ENCODE peak calls at places on chromosomes 13 and 19, in ten cellular contexts. One of them, this sample, is unnamed.

GRCh38 chr19:24078688-24079087 is 8.3 kb upstream of the ZNF254 start:
- DNase-seq in activated B cell treated with CpG ODN at 0.5 μM for 24 hours: no peak
- DNase-seq in nephron progenitor cell: no peak
- DNase-seq in mesothelial cell of epicardium: no peak
- DNase-seq in OCI-LY7: no peak
- DNase-seq in dorsolateral prefrontal cortex: no peak
- DNase-seq in fibroblast of the aortic adventitia: no peak
- DNase-seq in brain microvascular endothelial cell: no peak
- DNase-seq in mammary epithelial cell: no peak
- DNase-seq in BE2C: no peak
- DNase-seq in this sample: no peak

GRCh38 chr13:108276060-108276459 is 6.5 kb downstream of the TNFSF13B start:
- DNase-seq in fibroblast of the aortic adventitia: peak
- DNase-seq in mammary epithelial cell: no peak
- DNase-seq in dorsolateral prefrontal cortex: no peak
- DNase-seq in brain microvascular endothelial cell: no peak
- DNase-seq in BE2C: no peak
- DNase-seq in activated B cell treated with CpG ODN at 0.5 μM for 24 hours: no peak
- DNase-seq in OCI-LY7: no peak
- DNase-seq in mesothelial cell of epicardium: no peak
- DNase-seq in nephron progenitor cell: no peak
- DNase-seq in this sample: no peak

GRCh38 chr19:18330865-18331264 is 8.0 kb upstream of the LSM4 start:
- DNase-seq in dorsolateral prefrontal cortex: no peak
- DNase-seq in OCI-LY7: no peak
- DNase-seq in activated B cell treated with CpG ODN at 0.5 μM for 24 hours: no peak
- DNase-seq in brain microvascular endothelial cell: no peak
- DNase-seq in mesothelial cell of epicardium: no peak
- DNase-seq in mammary epithelial cell: no peak
- DNase-seq in BE2C: no peak
- DNase-seq in nephron progenitor cell: no peak
- DNase-seq in fibroblast of the aortic adventitia: no peak
- DNase-seq in this sample: no peak

GRCh38 chr13:74026753-74027152 is 107.5 kb downstream of the KLF12 start:
- DNase-seq in mammary epithelial cell: peak
- DNase-seq in dorsolateral prefrontal cortex: no peak
- DNase-seq in activated B cell treated with CpG ODN at 0.5 μM for 24 hours: peak
- DNase-seq in nephron progenitor cell: peak
- DNase-seq in BE2C: no peak
- DNase-seq in brain microvascular endothelial cell: peak
- DNase-seq in mesothelial cell of epicardium: no peak
- DNase-seq in OCI-LY7: peak
- DNase-seq in fibroblast of the aortic adventitia: no peak
- DNase-seq in this sample: peak

GRCh38 chr19:17394891-17395415 is 957 bp upstream of the CCDC194 start:
- DNase-seq in mammary epithelial cell: peak
- DNase-seq in fibroblast of the aortic adventitia: no peak
- DNase-seq in dorsolateral prefrontal cortex: peak
- DNase-seq in BE2C: peak
- DNase-seq in mesothelial cell of epicardium: no peak
- DNase-seq in OCI-LY7: peak
- DNase-seq in activated B cell treated with CpG ODN at 0.5 μM for 24 hours: no peak
- DNase-seq in nephron progenitor cell: peak
- DNase-seq in brain microvascular endothelial cell: no peak
- DNase-seq in this sample: peak

GRCh38 chr13:52847322-52847681 is 1.1 kb downstream of the PCDH8 start:
- DNase-seq in mesothelial cell of epicardium: no peak
- DNase-seq in nephron progenitor cell: no peak
- DNase-seq in mammary epithelial cell: no peak
- DNase-seq in dorsolateral prefrontal cortex: no peak
- DNase-seq in brain microvascular endothelial cell: no peak
- DNase-seq in BE2C: no peak
- DNase-seq in activated B cell treated with CpG ODN at 0.5 μM for 24 hours: no peak
- DNase-seq in OCI-LY7: no peak
- DNase-seq in fibroblast of the aortic adventitia: no peak
- DNase-seq in this sample: no peak

GRCh38 chr19:32264568-32264967 is 80.8 kb upstream of the ZNF507 start:
- DNase-seq in activated B cell treated with CpG ODN at 0.5 μM for 24 hours: no peak
- DNase-seq in BE2C: no peak
- DNase-seq in fibroblast of the aortic adventitia: no peak
- DNase-seq in nephron progenitor cell: no peak
- DNase-seq in dorsolateral prefrontal cortex: no peak
- DNase-seq in brain microvascular endothelial cell: no peak
- DNase-seq in OCI-LY7: no peak
- DNase-seq in mesothelial cell of epicardium: no peak
- DNase-seq in mammary epithelial cell: no peak
- DNase-seq in this sample: no peak

GRCh38 chr13:49641810-49642291 is 13.5 kb downstream of the ARL11 start:
- DNase-seq in nephron progenitor cell: no peak
- DNase-seq in dorsolateral prefrontal cortex: no peak
- DNase-seq in fibroblast of the aortic adventitia: peak
- DNase-seq in BE2C: no peak
- DNase-seq in OCI-LY7: no peak
- DNase-seq in brain microvascular endothelial cell: peak
- DNase-seq in mesothelial cell of epicardium: no peak
- DNase-seq in activated B cell treated with CpG ODN at 0.5 μM for 24 hours: no peak
- DNase-seq in mammary epithelial cell: peak
- DNase-seq in this sample: no peak

GRCh38 chr19:245457-245856 is 45.7 kb downstream of the PLPP2 start:
- DNase-seq in dorsolateral prefrontal cortex: no peak
- DNase-seq in brain microvascular endothelial cell: no peak
- DNase-seq in mesothelial cell of epicardium: no peak
- DNase-seq in nephron progenitor cell: no peak
- DNase-seq in OCI-LY7: no peak
- DNase-seq in mammary epithelial cell: no peak
- DNase-seq in fibroblast of the aortic adventitia: no peak
- DNase-seq in BE2C: no peak
- DNase-seq in activated B cell treated with CpG ODN at 0.5 μM for 24 hours: no peak
- DNase-seq in this sample: no peak
- TF ChIP-seq CTCF in dorsolateral prefrontal cortex: no peak
- TF ChIP-seq CTCF in brain microvascular endothelial cell: no peak
- TF ChIP-seq CTCF in mesothelial cell of epicardium: no peak
- TF ChIP-seq CTCF in nephron progenitor cell: no peak
- TF ChIP-seq CTCF in OCI-LY7: no peak
- TF ChIP-seq CTCF in mammary epithelial cell: no peak
- TF ChIP-seq CTCF in fibroblast of the aortic adventitia: no peak
- TF ChIP-seq CTCF in BE2C: no peak
- TF ChIP-seq CTCF in activated B cell treated with CpG ODN at 0.5 μM for 24 hours: no peak
- TF ChIP-seq CTCF in this sample: no peak

DNA sequence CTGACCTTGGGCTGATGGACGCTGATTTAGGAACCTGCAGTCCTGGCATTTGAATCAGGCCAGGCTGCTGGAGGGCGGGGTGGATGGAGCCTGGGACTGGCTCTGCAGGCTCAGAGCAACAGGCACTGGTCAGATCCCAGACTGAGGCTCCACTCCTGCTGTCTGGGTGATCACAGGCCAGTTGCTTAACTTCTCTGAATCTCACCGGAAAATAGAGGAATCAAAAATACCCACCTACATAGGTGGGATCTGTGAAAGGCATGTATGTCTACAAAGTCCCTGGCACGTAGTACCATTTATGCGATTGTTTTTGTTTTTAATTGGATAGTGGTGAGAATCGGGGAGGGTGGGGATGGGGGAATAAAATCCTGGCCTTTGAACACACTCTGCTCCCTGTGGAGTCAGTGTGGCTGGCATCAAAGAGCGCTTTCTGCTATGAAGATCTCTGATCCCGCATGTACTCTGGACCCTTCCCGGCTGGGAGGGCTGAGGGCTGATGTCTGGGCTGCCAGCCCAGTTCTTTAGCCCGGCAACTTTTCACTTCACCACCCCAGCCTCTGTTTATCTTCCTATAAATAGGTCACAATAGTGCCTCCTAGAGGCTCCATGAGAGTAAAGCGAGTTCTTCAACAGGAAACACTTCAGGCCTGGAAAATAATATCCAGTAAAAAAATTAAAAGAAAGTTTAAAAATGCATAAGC is 292.3 kb downstream of the ZNF536 start:
- DNase-seq in mammary epithelial cell: peak
- DNase-seq in activated B cell treated with CpG ODN at 0.5 μM for 24 hours: no peak
- DNase-seq in brain microvascular endothelial cell: peak
- DNase-seq in OCI-LY7: peak
- DNase-seq in dorsolateral prefrontal cortex: peak
- DNase-seq in fibroblast of the aortic adventitia: peak
- DNase-seq in BE2C: peak
- DNase-seq in mesothelial cell of epicardium: no peak
- DNase-seq in nephron progenitor cell: no peak
- DNase-seq in this sample: no peak
- TF ChIP-seq CTCF in mammary epithelial cell: no peak
- TF ChIP-seq CTCF in activated B cell treated with CpG ODN at 0.5 μM for 24 hours: no peak
- TF ChIP-seq CTCF in brain microvascular endothelial cell: peak
- TF ChIP-seq CTCF in OCI-LY7: peak
- TF ChIP-seq CTCF in dorsolateral prefrontal cortex: peak
- TF ChIP-seq CTCF in fibroblast of the aortic adventitia: no peak
- TF ChIP-seq CTCF in BE2C: peak
- TF ChIP-seq CTCF in mesothelial cell of epicardium: peak
- TF ChIP-seq CTCF in nephron progenitor cell: peak
- TF ChIP-seq CTCF in this sample: no peak

GRCh38 chr19:41376998-41377365 is 649 bp downstream of the TMEM91 start:
- DNase-seq in mammary epithelial cell: no peak
- DNase-seq in mesothelial cell of epicardium: no peak
- DNase-seq in fibroblast of the aortic adventitia: no peak
- DNase-seq in BE2C: no peak
- DNase-seq in activated B cell treated with CpG ODN at 0.5 μM for 24 hours: no peak
- DNase-seq in brain microvascular endothelial cell: no peak
- DNase-seq in nephron progenitor cell: no peak
- DNase-seq in dorsolateral prefrontal cortex: no peak
- DNase-seq in OCI-LY7: no peak
- DNase-seq in this sample: no peak

GRCh38 chr19:41376241-41376997 is at the start of gene TMEM91:
- DNase-seq in nephron progenitor cell: peak
- DNase-seq in OCI-LY7: no peak
- DNase-seq in dorsolateral prefrontal cortex: no peak
- DNase-seq in BE2C: peak
- DNase-seq in activated B cell treated with CpG ODN at 0.5 μM for 24 hours: no peak
- DNase-seq in mammary epithelial cell: peak
- DNase-seq in mesothelial cell of epicardium: peak
- DNase-seq in fibroblast of the aortic adventitia: peak
- DNase-seq in brain microvascular endothelial cell: peak
- DNase-seq in this sample: no peak

GRCh38 chr19:41373993-41374392 is 2.3 kb upstream of the TMEM91 start:
- DNase-seq in activated B cell treated with CpG ODN at 0.5 μM for 24 hours: no peak
- DNase-seq in brain microvascular endothelial cell: peak
- DNase-seq in mesothelial cell of epicardium: peak
- DNase-seq in mammary epithelial cell: peak
- DNase-seq in nephron progenitor cell: no peak
- DNase-seq in dorsolateral prefrontal cortex: peak
- DNase-seq in BE2C: peak
- DNase-seq in OCI-LY7: no peak
- DNase-seq in fibroblast of the aortic adventitia: peak
- DNase-seq in this sample: no peak

DNA sequence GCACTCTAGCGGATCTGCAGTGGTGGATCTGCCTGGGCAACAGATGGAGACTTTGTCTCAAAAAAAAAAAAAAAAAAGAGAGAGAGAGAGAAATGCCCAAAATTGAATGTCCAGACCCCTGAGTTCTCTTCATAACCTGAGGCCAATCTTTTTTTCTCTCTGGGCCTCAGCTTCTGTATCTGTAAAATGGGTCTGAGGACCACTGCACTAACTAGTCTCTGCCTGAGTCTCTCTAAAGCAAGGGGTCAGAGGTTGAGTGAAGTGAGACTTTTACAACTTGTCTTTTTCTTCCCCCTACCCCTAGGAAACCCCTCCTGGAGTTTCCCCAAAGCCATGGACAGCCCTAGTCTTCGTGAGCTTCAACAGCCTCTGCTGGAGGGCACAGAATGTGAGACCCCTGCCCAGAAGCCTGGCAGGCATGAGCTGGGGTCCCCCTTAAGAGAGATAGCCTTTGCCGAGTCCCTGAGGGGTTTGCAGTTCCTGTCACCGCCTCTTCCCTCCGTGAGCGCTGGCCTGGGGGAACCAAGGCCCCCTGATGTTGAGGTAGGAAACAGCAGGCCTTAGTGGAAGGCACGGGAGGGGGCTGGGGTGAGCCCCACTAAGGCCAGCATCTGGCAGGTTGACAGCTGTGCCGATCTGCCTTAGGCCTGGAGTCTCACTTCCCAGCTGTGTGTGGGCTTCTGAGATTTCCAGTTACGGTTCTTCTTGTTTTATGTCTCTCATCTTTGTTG is 1.8 kb downstream of the TMEM91 start:
- DNase-seq in mammary epithelial cell: no peak
- DNase-seq in OCI-LY7: peak
- DNase-seq in activated B cell treated with CpG ODN at 0.5 μM for 24 hours: no peak
- DNase-seq in dorsolateral prefrontal cortex: no peak
- DNase-seq in brain microvascular endothelial cell: no peak
- DNase-seq in mesothelial cell of epicardium: no peak
- DNase-seq in nephron progenitor cell: peak
- DNase-seq in BE2C: peak
- DNase-seq in fibroblast of the aortic adventitia: no peak
- DNase-seq in this sample: peak
- TF ChIP-seq CTCF in mammary epithelial cell: no peak
- TF ChIP-seq CTCF in OCI-LY7: peak
- TF ChIP-seq CTCF in activated B cell treated with CpG ODN at 0.5 μM for 24 hours: no peak
- TF ChIP-seq CTCF in dorsolateral prefrontal cortex: no peak
- TF ChIP-seq CTCF in brain microvascular endothelial cell: peak
- TF ChIP-seq CTCF in mesothelial cell of epicardium: no peak
- TF ChIP-seq CTCF in nephron progenitor cell: no peak
- TF ChIP-seq CTCF in BE2C: peak
- TF ChIP-seq CTCF in fibroblast of the aortic adventitia: no peak
- TF ChIP-seq CTCF in this sample: peak

GRCh38 chr19:34118879-34119748 is 53.2 kb upstream of the LSM14A start:
- DNase-seq in activated B cell treated with CpG ODN at 0.5 μM for 24 hours: no peak
- DNase-seq in fibroblast of the aortic adventitia: no peak
- DNase-seq in mammary epithelial cell: no peak
- DNase-seq in OCI-LY7: no peak
- DNase-seq in nephron progenitor cell: peak
- DNase-seq in brain microvascular endothelial cell: no peak
- DNase-seq in dorsolateral prefrontal cortex: no peak
- DNase-seq in mesothelial cell of epicardium: no peak
- DNase-seq in BE2C: no peak
- DNase-seq in this sample: no peak

GRCh38 chr19:34124828-34125227 is 47.5 kb upstream of the LSM14A start:
- DNase-seq in activated B cell treated with CpG ODN at 0.5 μM for 24 hours: no peak
- DNase-seq in OCI-LY7: no peak
- DNase-seq in fibroblast of the aortic adventitia: no peak
- DNase-seq in dorsolateral prefrontal cortex: no peak
- DNase-seq in nephron progenitor cell: peak
- DNase-seq in BE2C: no peak
- DNase-seq in mammary epithelial cell: no peak
- DNase-seq in mesothelial cell of epicardium: no peak
- DNase-seq in brain microvascular endothelial cell: no peak
- DNase-seq in this sample: no peak

GRCh38 chr19:34126966-34127365 is 45.3 kb upstream of the LSM14A start:
- DNase-seq in OCI-LY7: no peak
- DNase-seq in BE2C: no peak
- DNase-seq in fibroblast of the aortic adventitia: no peak
- DNase-seq in activated B cell treated with CpG ODN at 0.5 μM for 24 hours: no peak
- DNase-seq in mesothelial cell of epicardium: no peak
- DNase-seq in mammary epithelial cell: no peak
- DNase-seq in brain microvascular endothelial cell: no peak
- DNase-seq in dorsolateral prefrontal cortex: no peak
- DNase-seq in nephron progenitor cell: no peak
- DNase-seq in this sample: no peak

DNA sequence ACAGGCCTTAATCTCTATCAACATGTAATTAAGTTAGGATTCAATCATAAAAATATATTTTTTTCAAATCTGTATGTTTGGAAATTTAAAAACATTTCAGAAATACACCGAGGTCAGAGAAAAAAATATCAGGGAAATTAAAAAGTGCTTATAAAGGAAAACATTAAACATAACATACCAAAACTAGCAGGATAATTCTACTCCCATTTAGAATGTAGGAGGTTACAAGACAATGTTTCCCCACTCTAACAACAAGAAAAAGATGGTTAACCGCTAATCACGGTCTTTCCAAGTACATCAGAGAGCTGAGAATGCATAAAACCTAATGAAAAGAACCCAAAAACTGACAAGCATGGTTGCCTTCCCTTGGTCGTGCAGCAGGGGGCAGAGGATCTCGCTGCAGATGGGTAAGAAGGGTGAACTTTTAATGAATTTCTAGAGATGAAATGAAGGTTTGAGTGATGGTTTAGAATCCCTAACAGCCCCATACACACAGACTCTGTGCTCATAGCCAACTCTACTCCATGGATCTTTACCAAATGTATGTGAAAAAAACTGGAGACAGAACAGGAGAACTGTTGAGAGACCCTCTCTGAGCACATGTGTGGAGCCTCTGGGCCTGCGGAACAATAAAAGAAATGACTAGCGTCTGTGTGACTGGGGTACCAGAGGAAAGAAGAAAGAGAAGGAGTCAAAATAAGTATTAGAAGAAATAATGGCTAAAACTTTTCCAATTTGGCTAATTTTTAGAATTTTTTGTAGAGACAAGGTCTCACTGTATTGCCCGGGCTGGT is 51.3 kb upstream of the LSM14A start:
- DNase-seq in brain microvascular endothelial cell: peak
- DNase-seq in dorsolateral prefrontal cortex: no peak
- DNase-seq in activated B cell treated with CpG ODN at 0.5 μM for 24 hours: no peak
- DNase-seq in OCI-LY7: peak
- DNase-seq in mesothelial cell of epicardium: no peak
- DNase-seq in nephron progenitor cell: no peak
- DNase-seq in mammary epithelial cell: peak
- DNase-seq in BE2C: peak
- DNase-seq in fibroblast of the aortic adventitia: peak
- DNase-seq in this sample: peak
- TF ChIP-seq CTCF in brain microvascular endothelial cell: peak
- TF ChIP-seq CTCF in dorsolateral prefrontal cortex: peak
- TF ChIP-seq CTCF in activated B cell treated with CpG ODN at 0.5 μM for 24 hours: no peak
- TF ChIP-seq CTCF in OCI-LY7: peak
- TF ChIP-seq CTCF in mesothelial cell of epicardium: peak
- TF ChIP-seq CTCF in nephron progenitor cell: peak
- TF ChIP-seq CTCF in mammary epithelial cell: peak
- TF ChIP-seq CTCF in BE2C: peak
- TF ChIP-seq CTCF in fibroblast of the aortic adventitia: peak
- TF ChIP-seq CTCF in this sample: peak

This sample was measured in GM13976.